ENCODE peak calls at places on chromosomes 16 and 17, in five cellular contexts. One of them, this sample, is unnamed.

GRCh38 chr17:2948721-2949468 is 114.5 kb downstream of the OR1D5 start:
- DNase-seq in left ventricle myocardium inferior: no peak
- DNase-seq in OCI-LY7: no peak
- DNase-seq in pancreas: peak; percentile 44
- DNase-seq in caudate nucleus: no peak
- DNase-seq in this sample: no peak

GRCh38 chr17:69060835-69061234 is at the start of gene ABCA9:
- DNase-seq in caudate nucleus: no peak
- DNase-seq in pancreas: no peak
- DNase-seq in left ventricle myocardium inferior: no peak
- DNase-seq in OCI-LY7: no peak
- DNase-seq in this sample: no peak

GRCh38 chr17:34613064-34614019 is 34.0 kb downstream of the TMEM132E start:
- DNase-seq in pancreas: no peak
- DNase-seq in left ventricle myocardium inferior: no peak
- DNase-seq in OCI-LY7: no peak
- DNase-seq in caudate nucleus: peak; percentile 29
- DNase-seq in this sample: no peak

GRCh38 chr17:3505008-3505407 is 29.2 kb downstream of the ASPA start:
- DNase-seq in pancreas: no peak
- DNase-seq in OCI-LY7: no peak
- DNase-seq in caudate nucleus: no peak
- DNase-seq in left ventricle myocardium inferior: no peak
- DNase-seq in this sample: no peak

GRCh38 chr17:46782250-46782953 is 36.1 kb downstream of the WNT3 start:
- DNase-seq in caudate nucleus: no peak
- DNase-seq in left ventricle myocardium inferior: no peak
- DNase-seq in OCI-LY7: peak; percentile 77
- DNase-seq in pancreas: peak; percentile 72
- DNase-seq in this sample: no peak

GRCh38 chr17:49676276-49676868 is 1.5 kb downstream of the SPOP start:
- DNase-seq in left ventricle myocardium inferior: no peak
- DNase-seq in caudate nucleus: no peak
- DNase-seq in OCI-LY7: peak; percentile 96
- DNase-seq in pancreas: no peak
- DNase-seq in this sample: peak; percentile 84

GRCh38 chr17:56392274-56392673 is 201.2 kb upstream of the NOG start:
- DNase-seq in pancreas: no peak
- DNase-seq in caudate nucleus: no peak
- DNase-seq in OCI-LY7: no peak
- DNase-seq in left ventricle myocardium inferior: no peak
- DNase-seq in this sample: no peak

GRCh38 chr17:50697663-50698272 is 9.9 kb downstream of the ANKRD40 start:
- DNase-seq in OCI-LY7: no peak
- DNase-seq in caudate nucleus: no peak
- DNase-seq in pancreas: no peak
- DNase-seq in left ventricle myocardium inferior: no peak
- DNase-seq in this sample: no peak

GRCh38 chr17:48123111-48123510 is 15.5 kb downstream of the SNX11 start:
- DNase-seq in OCI-LY7: no peak
- DNase-seq in caudate nucleus: peak; percentile 59
- DNase-seq in pancreas: no peak
- DNase-seq in left ventricle myocardium inferior: no peak
- DNase-seq in this sample: no peak

GRCh38 chr16:35200662-35201061 is 1741.2 kb downstream of the TP53TG3F start:
- DNase-seq in left ventricle myocardium inferior: no peak
- DNase-seq in pancreas: no peak
- DNase-seq in OCI-LY7: no peak
- DNase-seq in caudate nucleus: no peak
- DNase-seq in this sample: no peak

GRCh38 chr17:19397556-19398041 is 10.6 kb upstream of the MFAP4 start:
- DNase-seq in OCI-LY7: peak; percentile 80
- DNase-seq in left ventricle myocardium inferior: no peak
- DNase-seq in pancreas: no peak
- DNase-seq in caudate nucleus: no peak
- DNase-seq in this sample: no peak

GRCh38 chr16:17397499-17397891 is 73.3 kb downstream of the XYLT1 start:
- DNase-seq in left ventricle myocardium inferior: no peak
- DNase-seq in OCI-LY7: no peak
- DNase-seq in pancreas: no peak
- DNase-seq in caudate nucleus: no peak
- DNase-seq in this sample: peak; percentile 48

GRCh38 chr17:70089513-70090148 is 14.6 kb downstream of the KCNJ16 start:
- DNase-seq in left ventricle myocardium inferior: no peak
- DNase-seq in caudate nucleus: no peak
- DNase-seq in OCI-LY7: no peak
- DNase-seq in pancreas: no peak
- DNase-seq in this sample: no peak

GRCh38 chr16:77282345-77282744 is 83.1 kb downstream of the SYCE1L start:
- DNase-seq in OCI-LY7: no peak
- DNase-seq in caudate nucleus: no peak
- DNase-seq in pancreas: no peak
- DNase-seq in left ventricle myocardium inferior: no peak
- DNase-seq in this sample: no peak

GRCh38 chr17:3911271-3912053 is 4.8 kb downstream of the P2RX1 start:
- DNase-seq in left ventricle myocardium inferior: no peak
- DNase-seq in caudate nucleus: no peak
- DNase-seq in pancreas: peak; percentile 51
- DNase-seq in OCI-LY7: peak; percentile 98
- DNase-seq in this sample: peak; percentile 89

GRCh38 chr17:80751070-80751459 is 206.4 kb downstream of the RPTOR start:
- DNase-seq in left ventricle myocardium inferior: no peak
- DNase-seq in pancreas: no peak
- DNase-seq in caudate nucleus: no peak
- DNase-seq in OCI-LY7: no peak
- DNase-seq in this sample: no peak
- H3K27ac ChIP-seq in left ventricle myocardium inferior: no peak overlapping the region
- H3K27ac ChIP-seq in pancreas: no peak overlapping the region
- H3K27ac ChIP-seq in caudate nucleus: peak overlapping the region; percentile 95
- H3K27ac ChIP-seq in OCI-LY7: no peak overlapping the region
- H3K27ac ChIP-seq in this sample: no peak overlapping the region

GRCh38 chr17:81465912-81466311 is 46.7 kb downstream of the ACTG1 start:
- DNase-seq in OCI-LY7: no peak
- DNase-seq in pancreas: no peak
- DNase-seq in left ventricle myocardium inferior: no peak
- DNase-seq in caudate nucleus: no peak
- DNase-seq in this sample: no peak

GRCh38 chr17:81468111-81468764 is 44.4 kb downstream of the ACTG1 start:
- DNase-seq in left ventricle myocardium inferior: no peak
- DNase-seq in OCI-LY7: no peak
- DNase-seq in caudate nucleus: no peak
- DNase-seq in pancreas: no peak
- DNase-seq in this sample: no peak

GRCh38 chr17:81464586-81464985 is 48.0 kb downstream of the ACTG1 start:
- DNase-seq in left ventricle myocardium inferior: no peak
- DNase-seq in pancreas: no peak
- DNase-seq in caudate nucleus: no peak
- DNase-seq in OCI-LY7: no peak
- DNase-seq in this sample: no peak

GRCh38 chr17:81468765-81469121 is 43.9 kb downstream of the ACTG1 start:
- DNase-seq in pancreas: no peak
- DNase-seq in left ventricle myocardium inferior: no peak
- DNase-seq in caudate nucleus: no peak
- DNase-seq in OCI-LY7: no peak
- DNase-seq in this sample: no peak

DNA sequence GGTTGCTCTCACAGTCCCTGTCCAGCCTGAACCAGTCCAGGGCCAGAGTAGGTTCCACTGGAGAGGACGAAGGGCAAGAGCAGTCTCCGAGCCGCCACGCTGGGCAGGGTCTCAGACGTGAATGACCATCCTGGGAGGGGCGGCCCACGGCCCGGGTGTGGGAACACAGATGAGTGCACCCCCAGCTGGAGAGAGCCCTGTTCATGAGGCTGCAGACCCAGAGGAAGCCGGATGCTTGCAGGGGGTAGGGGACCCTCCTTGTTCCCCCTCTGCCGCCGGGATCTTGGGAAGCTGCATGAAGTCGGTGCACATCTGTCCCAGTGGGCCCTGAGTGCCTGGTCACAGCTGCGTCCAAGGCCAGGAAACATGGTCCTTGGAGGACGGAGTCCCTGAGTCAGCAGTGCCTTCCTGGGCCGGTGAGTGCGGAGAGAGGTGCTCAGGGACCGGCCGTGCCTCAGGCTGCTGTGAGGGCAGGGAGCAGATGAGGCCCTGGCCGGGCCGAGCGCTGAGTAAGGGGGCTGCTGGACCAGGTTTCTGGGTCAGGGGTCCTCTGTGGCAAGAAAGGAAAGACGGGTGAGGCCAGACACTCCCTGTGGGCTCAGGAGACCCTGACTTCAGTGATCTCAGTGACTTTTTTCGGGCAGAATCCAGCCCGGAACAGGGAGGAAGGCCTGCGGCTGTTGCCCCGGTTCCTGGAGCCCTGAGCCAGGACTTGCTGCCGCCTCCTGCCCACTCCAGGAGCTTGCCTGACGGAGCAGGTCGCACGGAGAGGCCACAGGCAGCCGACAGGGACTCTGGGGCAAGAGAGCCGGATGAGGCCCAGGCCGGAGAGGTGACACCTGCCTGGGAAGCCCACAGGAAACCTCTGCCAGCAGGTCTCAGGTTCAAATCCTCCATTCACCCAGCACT is 45.8 kb downstream of the ACTG1 start:
- DNase-seq in OCI-LY7: no peak
- DNase-seq in caudate nucleus: no peak
- DNase-seq in pancreas: no peak
- DNase-seq in left ventricle myocardium inferior: no peak
- DNase-seq in this sample: no peak
- H3K27ac ChIP-seq in OCI-LY7: no peak overlapping the region
- H3K27ac ChIP-seq in caudate nucleus: no peak overlapping the region
- H3K27ac ChIP-seq in pancreas: no peak overlapping the region
- H3K27ac ChIP-seq in left ventricle myocardium inferior: no peak overlapping the region
- H3K27ac ChIP-seq in this sample: no peak overlapping the region

DNA sequence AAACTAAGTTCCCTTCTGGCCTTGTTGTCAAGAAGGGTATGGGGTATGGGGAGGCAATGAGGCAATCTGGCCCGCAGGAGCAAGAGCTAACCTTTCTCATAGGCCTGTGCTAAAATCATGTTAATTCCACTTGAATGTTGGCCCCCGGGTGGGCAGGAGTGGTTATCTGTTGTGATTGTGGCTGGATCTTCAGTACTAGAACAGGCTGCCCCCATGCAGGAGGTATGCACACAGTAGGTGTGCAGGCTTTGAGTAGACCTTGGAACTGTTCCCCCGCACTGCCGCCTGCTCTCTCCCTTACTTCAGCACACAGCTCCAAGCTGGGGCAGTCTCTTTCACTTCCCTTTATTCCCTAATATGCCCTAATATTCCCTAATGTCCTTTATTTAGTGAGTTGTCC is 52.4 kb upstream of the TANGO6 start:
- DNase-seq in OCI-LY7: no peak
- DNase-seq in caudate nucleus: no peak
- DNase-seq in left ventricle myocardium inferior: no peak
- DNase-seq in pancreas: no peak
- DNase-seq in this sample: no peak
- H3K27ac ChIP-seq in OCI-LY7: no peak overlapping the region
- H3K27ac ChIP-seq in caudate nucleus: peak overlapping the region; percentile 68
- H3K27ac ChIP-seq in left ventricle myocardium inferior: no peak overlapping the region
- H3K27ac ChIP-seq in pancreas: peak overlapping the region; percentile 43
- H3K27ac ChIP-seq in this sample: no peak overlapping the region

GRCh38 chr16:73361061-73361460 is 313.1 kb upstream of the ZFHX3 start:
- DNase-seq in left ventricle myocardium inferior: no peak
- DNase-seq in caudate nucleus: no peak
- DNase-seq in OCI-LY7: no peak
- DNase-seq in pancreas: no peak
- DNase-seq in this sample: no peak

GRCh38 chr16:73364413-73364812 is 316.5 kb upstream of the ZFHX3 start:
- DNase-seq in pancreas: no peak
- DNase-seq in left ventricle myocardium inferior: no peak
- DNase-seq in OCI-LY7: no peak
- DNase-seq in caudate nucleus: no peak
- DNase-seq in this sample: no peak

GRCh38 chr16:73368715-73369114 is 320.8 kb upstream of the ZFHX3 start:
- DNase-seq in caudate nucleus: no peak
- DNase-seq in OCI-LY7: no peak
- DNase-seq in left ventricle myocardium inferior: no peak
- DNase-seq in pancreas: no peak
- DNase-seq in this sample: no peak

GRCh38 chr16:73369841-73370240 is 321.9 kb upstream of the ZFHX3 start:
- DNase-seq in left ventricle myocardium inferior: no peak
- DNase-seq in pancreas: no peak
- DNase-seq in OCI-LY7: no peak
- DNase-seq in caudate nucleus: no peak
- DNase-seq in this sample: no peak

GRCh38 chr16:73365010-73365409 is 317.1 kb upstream of the ZFHX3 start:
- DNase-seq in left ventricle myocardium inferior: no peak
- DNase-seq in pancreas: peak; percentile 66
- DNase-seq in OCI-LY7: no peak
- DNase-seq in caudate nucleus: no peak
- DNase-seq in this sample: no peak
- H3K27ac ChIP-seq in left ventricle myocardium inferior: no peak overlapping the region
- H3K27ac ChIP-seq in pancreas: no peak overlapping the region
- H3K27ac ChIP-seq in OCI-LY7: no peak overlapping the region
- H3K27ac ChIP-seq in caudate nucleus: no peak overlapping the region
- H3K27ac ChIP-seq in this sample: no peak overlapping the region

DNA sequence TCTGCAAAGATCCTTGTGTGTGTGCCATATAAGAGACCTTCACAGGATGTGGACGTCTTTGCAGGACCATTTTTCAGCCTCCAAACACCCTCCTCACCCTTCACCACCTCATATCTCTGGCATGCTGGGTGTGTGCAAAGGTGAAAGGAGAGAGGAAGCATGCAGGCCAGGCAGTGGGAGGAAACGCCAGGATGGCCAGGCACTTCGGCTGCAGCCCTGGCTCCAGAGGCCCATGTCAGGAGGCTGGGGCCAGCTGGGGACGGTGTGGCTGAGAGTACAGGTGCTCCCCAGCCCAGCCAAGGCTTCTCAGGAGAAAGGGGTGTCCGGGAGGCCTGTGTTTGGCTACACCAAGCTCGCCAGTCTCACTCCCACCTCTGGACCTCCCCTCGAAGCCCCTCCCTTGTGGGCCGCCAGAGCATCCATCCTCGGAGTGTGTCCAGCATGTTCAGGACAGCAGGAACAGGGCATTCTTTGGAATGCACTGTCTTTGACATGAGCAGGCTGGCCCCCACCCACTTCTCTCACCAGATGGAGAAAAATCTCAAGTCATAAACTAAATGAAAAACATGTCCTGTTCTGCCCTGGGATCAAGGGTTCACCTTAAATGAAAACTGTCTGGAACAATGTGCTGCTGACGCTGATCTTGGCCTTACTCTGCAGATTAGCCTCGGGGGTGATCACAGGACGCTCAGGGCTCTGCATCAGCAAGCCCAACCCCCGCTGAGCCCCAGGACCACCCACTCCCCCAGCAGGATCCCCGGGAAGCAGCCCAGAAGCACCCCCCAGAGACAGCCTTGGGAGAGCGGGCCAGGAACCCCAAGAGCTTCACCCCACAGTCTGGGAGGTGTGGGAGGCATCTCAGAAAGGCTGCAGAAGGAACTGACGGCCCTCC is 15.9 kb downstream of the PEMT start:
- DNase-seq in OCI-LY7: no peak
- DNase-seq in left ventricle myocardium inferior: no peak
- DNase-seq in pancreas: no peak
- DNase-seq in caudate nucleus: no peak
- DNase-seq in this sample: no peak
- H3K27ac ChIP-seq in OCI-LY7: no peak overlapping the region
- H3K27ac ChIP-seq in left ventricle myocardium inferior: no peak overlapping the region
- H3K27ac ChIP-seq in pancreas: no peak overlapping the region
- H3K27ac ChIP-seq in caudate nucleus: no peak overlapping the region
- H3K27ac ChIP-seq in this sample: no peak overlapping the region